ENCODE peak calls at places on chromosomes 11 and 22, in five cellular contexts. One of them, this sample, is unnamed. For H3K4me1, the result is how much of the 10 kb centered on the place peaks cover.

GRCh38 chr22:20298803-20299735 is 20.8 kb downstream of the DGCR6L start:
- DNase-seq in mesenchymal stem cell: peak
- DNase-seq in naive thymus-derived CD4-positive, alpha-beta T cell: peak
- DNase-seq in CD8-positive, alpha-beta T cell: peak
- DNase-seq in CD8-positive, alpha-beta memory T cell: peak
- DNase-seq in this sample: peak

GRCh38 chr22:24175160-24175808 is 6.0 kb upstream of the SUSD2 start:
- DNase-seq in CD8-positive, alpha-beta T cell: peak
- DNase-seq in CD8-positive, alpha-beta memory T cell: peak
- DNase-seq in mesenchymal stem cell: peak
- DNase-seq in naive thymus-derived CD4-positive, alpha-beta T cell: peak
- DNase-seq in this sample: peak

GRCh38 chr22:47032091-47032943 is 269.9 kb downstream of the TBC1D22A start:
- DNase-seq in mesenchymal stem cell: no peak
- DNase-seq in naive thymus-derived CD4-positive, alpha-beta T cell: no peak
- DNase-seq in CD8-positive, alpha-beta memory T cell: no peak
- DNase-seq in CD8-positive, alpha-beta T cell: no peak
- DNase-seq in this sample: no peak

GRCh38 chr11:20634044-20634443 is 34.6 kb downstream of the SLC6A5 start:
- DNase-seq in naive thymus-derived CD4-positive, alpha-beta T cell: no peak
- DNase-seq in CD8-positive, alpha-beta T cell: no peak
- DNase-seq in mesenchymal stem cell: no peak
- DNase-seq in CD8-positive, alpha-beta memory T cell: no peak
- DNase-seq in this sample: no peak

GRCh38 chr22:35076648-35077047 is 10.7 kb downstream of the ISX start:
- DNase-seq in mesenchymal stem cell: no peak
- DNase-seq in CD8-positive, alpha-beta memory T cell: no peak
- DNase-seq in CD8-positive, alpha-beta T cell: no peak
- DNase-seq in naive thymus-derived CD4-positive, alpha-beta T cell: no peak
- DNase-seq in this sample: no peak

GRCh38 chr22:41216984-41217383 is 11.9 kb downstream of the L3MBTL2 start:
- DNase-seq in CD8-positive, alpha-beta memory T cell: no peak
- DNase-seq in mesenchymal stem cell: peak
- DNase-seq in CD8-positive, alpha-beta T cell: no peak
- DNase-seq in naive thymus-derived CD4-positive, alpha-beta T cell: no peak
- DNase-seq in this sample: no peak

GRCh38 chr11:28342704-28343103 is 234.5 kb downstream of the METTL15 start:
- DNase-seq in naive thymus-derived CD4-positive, alpha-beta T cell: no peak
- DNase-seq in CD8-positive, alpha-beta T cell: no peak
- DNase-seq in CD8-positive, alpha-beta memory T cell: no peak
- DNase-seq in mesenchymal stem cell: peak
- DNase-seq in this sample: no peak

GRCh38 chr22:44202261-44202789 is 21.6 kb downstream of the PARVG start:
- DNase-seq in mesenchymal stem cell: peak
- DNase-seq in CD8-positive, alpha-beta memory T cell: no peak
- DNase-seq in naive thymus-derived CD4-positive, alpha-beta T cell: no peak
- DNase-seq in CD8-positive, alpha-beta T cell: no peak
- DNase-seq in this sample: no peak

GRCh38 chr11:9606799-9607510 is 33.5 kb downstream of the WEE1 start:
- DNase-seq in naive thymus-derived CD4-positive, alpha-beta T cell: no peak
- DNase-seq in CD8-positive, alpha-beta memory T cell: no peak
- DNase-seq in CD8-positive, alpha-beta T cell: no peak
- DNase-seq in mesenchymal stem cell: no peak
- DNase-seq in this sample: no peak

GRCh38 chr22:19419086-19419463 is 12.5 kb downstream of the HIRA start:
- DNase-seq in CD8-positive, alpha-beta memory T cell: no peak
- DNase-seq in mesenchymal stem cell: no peak
- DNase-seq in CD8-positive, alpha-beta T cell: no peak
- DNase-seq in naive thymus-derived CD4-positive, alpha-beta T cell: no peak
- DNase-seq in this sample: no peak

GRCh38 chr11:24234822-24235508 is 261.9 kb upstream of the LUZP2 start:
- DNase-seq in CD8-positive, alpha-beta T cell: no peak
- DNase-seq in mesenchymal stem cell: peak
- DNase-seq in naive thymus-derived CD4-positive, alpha-beta T cell: no peak
- DNase-seq in CD8-positive, alpha-beta memory T cell: no peak
- DNase-seq in this sample: no peak

GRCh38 chr11:46352063-46352841 is 5.0 kb downstream of the DGKZ start:
- DNase-seq in CD8-positive, alpha-beta T cell: peak
- DNase-seq in naive thymus-derived CD4-positive, alpha-beta T cell: peak
- DNase-seq in CD8-positive, alpha-beta memory T cell: peak
- DNase-seq in mesenchymal stem cell: peak
- DNase-seq in this sample: peak

GRCh38 chr11:59463176-59463575 is 6.4 kb downstream of the OR4D6 start:
- DNase-seq in naive thymus-derived CD4-positive, alpha-beta T cell: no peak
- DNase-seq in CD8-positive, alpha-beta T cell: no peak
- DNase-seq in mesenchymal stem cell: no peak
- DNase-seq in CD8-positive, alpha-beta memory T cell: no peak
- DNase-seq in this sample: no peak

GRCh38 chr11:2548596-2548995 is 103.8 kb downstream of the KCNQ1 start:
- DNase-seq in CD8-positive, alpha-beta T cell: no peak
- DNase-seq in naive thymus-derived CD4-positive, alpha-beta T cell: no peak
- DNase-seq in CD8-positive, alpha-beta memory T cell: no peak
- DNase-seq in mesenchymal stem cell: no peak
- DNase-seq in this sample: no peak

GRCh38 chr11:118353084-118353710 is 6.2 kb upstream of the UBE4A start:
- DNase-seq in naive thymus-derived CD4-positive, alpha-beta T cell: peak
- DNase-seq in mesenchymal stem cell: peak
- DNase-seq in CD8-positive, alpha-beta T cell: no peak
- DNase-seq in CD8-positive, alpha-beta memory T cell: no peak
- DNase-seq in this sample: no peak

GRCh38 chr22:23110922-23111527 is 30.8 kb downstream of the RSPH14 start:
- DNase-seq in CD8-positive, alpha-beta memory T cell: no peak
- DNase-seq in mesenchymal stem cell: no peak
- DNase-seq in naive thymus-derived CD4-positive, alpha-beta T cell: no peak
- DNase-seq in CD8-positive, alpha-beta T cell: no peak
- DNase-seq in this sample: no peak

GRCh38 chr11:102401905-102402304 is 50.7 kb downstream of the TMEM123 start:
- DNase-seq in CD8-positive, alpha-beta T cell: no peak
- DNase-seq in CD8-positive, alpha-beta memory T cell: no peak
- DNase-seq in naive thymus-derived CD4-positive, alpha-beta T cell: no peak
- DNase-seq in mesenchymal stem cell: no peak
- DNase-seq in this sample: no peak

GRCh38 chr11:58998480-58999290 is 59.4 kb downstream of the GLYATL1 start:
- DNase-seq in naive thymus-derived CD4-positive, alpha-beta T cell: no peak
- DNase-seq in CD8-positive, alpha-beta memory T cell: no peak
- DNase-seq in mesenchymal stem cell: no peak
- DNase-seq in CD8-positive, alpha-beta T cell: no peak
- DNase-seq in this sample: no peak

GRCh38 chr11:47607380-47607779 is 13.2 kb upstream of the C1QTNF4 start:
- DNase-seq in CD8-positive, alpha-beta memory T cell: no peak
- DNase-seq in CD8-positive, alpha-beta T cell: no peak
- DNase-seq in mesenchymal stem cell: peak
- DNase-seq in naive thymus-derived CD4-positive, alpha-beta T cell: no peak
- DNase-seq in this sample: no peak

GRCh38 chr11:62921201-62921572 is at the start of gene CHRM1:
- DNase-seq in CD8-positive, alpha-beta memory T cell: no peak
- DNase-seq in mesenchymal stem cell: no peak
- DNase-seq in naive thymus-derived CD4-positive, alpha-beta T cell: no peak
- DNase-seq in CD8-positive, alpha-beta T cell: no peak
- DNase-seq in this sample: no peak

GRCh38 chr22:20951932-20952380 is 15.1 kb upstream of the AIFM3 start:
- DNase-seq in naive thymus-derived CD4-positive, alpha-beta T cell: no peak
- DNase-seq in CD8-positive, alpha-beta memory T cell: no peak
- DNase-seq in mesenchymal stem cell: no peak
- DNase-seq in CD8-positive, alpha-beta T cell: no peak
- DNase-seq in this sample: no peak

GRCh38 chr11:26947904-26948639 is 45.8 kb upstream of the FIBIN start:
- DNase-seq in mesenchymal stem cell: peak
- DNase-seq in CD8-positive, alpha-beta T cell: no peak
- DNase-seq in CD8-positive, alpha-beta memory T cell: no peak
- DNase-seq in naive thymus-derived CD4-positive, alpha-beta T cell: no peak
- DNase-seq in this sample: no peak

GRCh38 chr11:69213964-69214363 is 58.2 kb downstream of the SMIM38 start:
- DNase-seq in mesenchymal stem cell: no peak
- DNase-seq in naive thymus-derived CD4-positive, alpha-beta T cell: no peak
- DNase-seq in CD8-positive, alpha-beta memory T cell: no peak
- DNase-seq in CD8-positive, alpha-beta T cell: no peak
- DNase-seq in this sample: no peak

GRCh38 chr11:119520400-119520799 is 97.4 kb upstream of the THY1 start:
- DNase-seq in CD8-positive, alpha-beta memory T cell: no peak
- DNase-seq in mesenchymal stem cell: no peak
- DNase-seq in naive thymus-derived CD4-positive, alpha-beta T cell: no peak
- DNase-seq in CD8-positive, alpha-beta T cell: no peak
- DNase-seq in this sample: no peak

GRCh38 chr22:48370508-48371325 is 1457.0 kb downstream of the BRD1 start:
- DNase-seq in naive thymus-derived CD4-positive, alpha-beta T cell: no peak
- DNase-seq in CD8-positive, alpha-beta memory T cell: no peak
- DNase-seq in mesenchymal stem cell: no peak
- DNase-seq in CD8-positive, alpha-beta T cell: no peak
- DNase-seq in this sample: no peak

GRCh38 chr22:46827072-46827780 is 64.8 kb downstream of the TBC1D22A start:
- DNase-seq in CD8-positive, alpha-beta T cell: no peak
- DNase-seq in mesenchymal stem cell: no peak
- DNase-seq in CD8-positive, alpha-beta memory T cell: no peak
- DNase-seq in naive thymus-derived CD4-positive, alpha-beta T cell: no peak
- DNase-seq in this sample: no peak

DNA sequence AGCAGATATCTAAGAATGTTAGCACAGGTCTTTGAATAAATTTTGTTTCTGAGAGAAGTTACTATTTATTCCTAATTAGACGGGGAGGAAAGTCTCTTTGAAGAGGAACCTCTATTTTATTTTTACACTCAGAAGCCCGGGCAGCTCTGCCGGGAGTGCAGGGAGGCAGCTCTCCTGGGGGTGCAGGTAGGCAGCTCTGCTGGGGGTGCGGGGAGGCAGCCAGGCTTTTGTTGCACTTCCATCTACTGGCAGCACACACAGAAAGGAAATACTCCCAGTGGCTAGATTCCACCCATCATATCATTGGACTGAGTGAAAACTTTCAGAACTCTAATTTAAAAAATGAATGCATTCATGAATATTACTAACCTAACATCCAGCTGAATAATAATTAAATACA is 24.6 kb downstream of the OR10A6 start:
- DNase-seq in CD8-positive, alpha-beta T cell: no peak
- DNase-seq in CD8-positive, alpha-beta memory T cell: no peak
- DNase-seq in naive thymus-derived CD4-positive, alpha-beta T cell: no peak
- DNase-seq in mesenchymal stem cell: no peak
- DNase-seq in this sample: no peak
- H3K4me1 ChIP-seq in CD8-positive, alpha-beta T cell: under half
- H3K4me1 ChIP-seq in CD8-positive, alpha-beta memory T cell: under half
- H3K4me1 ChIP-seq in naive thymus-derived CD4-positive, alpha-beta T cell: under half
- H3K4me1 ChIP-seq in mesenchymal stem cell: under half
- H3K4me1 ChIP-seq in this sample: under half

DNA sequence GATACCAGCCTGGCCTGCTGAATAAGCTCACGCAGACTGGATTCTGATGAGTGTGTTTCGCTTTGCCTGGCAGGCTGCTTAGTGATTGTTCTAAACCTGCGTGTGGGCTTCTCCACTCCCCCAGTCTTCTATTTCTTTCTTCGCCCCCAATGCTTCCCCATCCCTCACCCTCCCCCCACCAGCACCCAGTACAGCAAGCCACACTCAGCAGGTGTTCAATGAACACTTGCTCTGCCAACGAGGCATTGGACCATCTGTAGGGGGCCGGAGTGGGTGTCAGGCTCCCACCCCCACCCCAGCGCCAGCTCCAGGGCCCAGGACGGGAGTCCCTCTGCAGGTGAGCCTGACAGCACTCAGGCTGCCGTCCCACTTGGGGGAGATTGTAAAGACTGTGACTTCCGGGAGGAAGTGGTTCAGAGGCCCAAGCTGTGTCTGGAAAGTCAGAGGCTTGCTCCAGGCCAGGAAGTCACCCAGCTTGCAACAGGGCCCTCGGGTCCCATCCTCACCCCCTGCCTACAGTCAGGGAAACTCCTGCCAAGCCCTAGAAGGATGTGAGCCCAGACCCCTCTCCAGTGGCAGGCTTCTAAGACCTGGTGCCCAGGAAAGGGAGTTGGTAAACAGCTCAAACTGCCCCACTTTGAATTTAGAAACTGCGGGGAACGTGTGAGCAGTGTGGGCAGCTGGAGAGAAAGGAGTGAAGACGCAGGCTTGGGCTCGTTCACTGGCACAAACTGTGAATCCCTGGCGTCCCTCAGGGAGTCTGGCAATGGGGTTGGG is 66.3 kb upstream of the PRDM11 start:
- DNase-seq in CD8-positive, alpha-beta memory T cell: peak
- DNase-seq in CD8-positive, alpha-beta T cell: no peak
- DNase-seq in mesenchymal stem cell: no peak
- DNase-seq in naive thymus-derived CD4-positive, alpha-beta T cell: peak
- DNase-seq in this sample: peak
- H3K27ac ChIP-seq in CD8-positive, alpha-beta memory T cell: peak
- H3K27ac ChIP-seq in CD8-positive, alpha-beta T cell: peak
- H3K27ac ChIP-seq in mesenchymal stem cell: no peak
- H3K27ac ChIP-seq in naive thymus-derived CD4-positive, alpha-beta T cell: peak
- H3K27ac ChIP-seq in this sample: peak

GRCh38 chr22:49458708-49459099 is 369.0 kb downstream of the BRD1 start:
- DNase-seq in naive thymus-derived CD4-positive, alpha-beta T cell: no peak
- DNase-seq in CD8-positive, alpha-beta T cell: no peak
- DNase-seq in CD8-positive, alpha-beta memory T cell: no peak
- DNase-seq in mesenchymal stem cell: no peak
- DNase-seq in this sample: no peak
- H3K4me1 ChIP-seq in naive thymus-derived CD4-positive, alpha-beta T cell: under half
- H3K4me1 ChIP-seq in CD8-positive, alpha-beta T cell: under half
- H3K4me1 ChIP-seq in CD8-positive, alpha-beta memory T cell: under half
- H3K4me1 ChIP-seq in mesenchymal stem cell: under half
- H3K4me1 ChIP-seq in this sample: under half

GRCh38 chr11:17430616-17431015 is 42.2 kb upstream of the KCNJ11 start:
- DNase-seq in mesenchymal stem cell: no peak
- DNase-seq in naive thymus-derived CD4-positive, alpha-beta T cell: no peak
- DNase-seq in CD8-positive, alpha-beta memory T cell: no peak
- DNase-seq in CD8-positive, alpha-beta T cell: no peak
- DNase-seq in this sample: no peak
- H3K27ac ChIP-seq in mesenchymal stem cell: no peak
- H3K27ac ChIP-seq in naive thymus-derived CD4-positive, alpha-beta T cell: no peak
- H3K27ac ChIP-seq in CD8-positive, alpha-beta memory T cell: no peak
- H3K27ac ChIP-seq in CD8-positive, alpha-beta T cell: no peak
- H3K27ac ChIP-seq in this sample: no peak

GRCh38 chr11:73380897-73381410 is 4.8 kb downstream of the RELT start:
- DNase-seq in naive thymus-derived CD4-positive, alpha-beta T cell: no peak
- DNase-seq in mesenchymal stem cell: no peak
- DNase-seq in CD8-positive, alpha-beta memory T cell: no peak
- DNase-seq in CD8-positive, alpha-beta T cell: no peak
- DNase-seq in this sample: no peak
- H3K4me1 ChIP-seq in naive thymus-derived CD4-positive, alpha-beta T cell: under half
- H3K4me1 ChIP-seq in mesenchymal stem cell: under half
- H3K4me1 ChIP-seq in CD8-positive, alpha-beta memory T cell: under half
- H3K4me1 ChIP-seq in CD8-positive, alpha-beta T cell: under half
- H3K4me1 ChIP-seq in this sample: under half

This sample was measured in effector memory CD4-positive, alpha-beta T cell.